ENCODE peak calls at places on chromosomes 5 and 9, in ten cellular contexts. Z is GM23338, Y is astrocyte, U is K562, T is MM.1S, R is HCT116, N is PC-3, Q is hepatocyte, L is SK-N-MC, B is endothelial cell of umbilical vein. I is an unnamed sample.

GRCh38 chr5:77175235-77175634 is 35.2 kb upstream of the PDE8B start:
- DNase-seq in Z (peak), Y (no peak), U (no peak), T (no peak), R (no peak), N (peak), Q (no peak), L (no peak), B (no peak), I (no peak)

GRCh38 chr5:78360674-78361225 is 333 bp downstream of the SCAMP1 start:
- DNase-seq in Z (no peak), Y (no peak), U (peak), T (peak), R (no peak), N (no peak), Q (peak), L (no peak), B (no peak), I (no peak)

GRCh38 chr9:136484153-136485048 is 1.6 kb upstream of the SEC16A start:
- DNase-seq in Z (no peak), Y (no peak), U (no peak), T (no peak), R (no peak), N (peak), Q (peak), L (no peak), B (no peak), I (no peak)

GRCh38 chr9:94681508-94681907 is 42.2 kb upstream of the FBP1 start:
- DNase-seq in Z (peak), Y (peak), U (peak), T (peak), R (peak), N (peak), Q (peak), L (no peak), B (peak), I (peak)

GRCh38 chr5:119313876-119314605 is 41.8 kb upstream of the TNFAIP8 start:
- DNase-seq in Z (no peak), Y (no peak), U (no peak), T (no peak), R (no peak), N (no peak), Q (no peak), L (no peak), B (no peak), I (no peak)

GRCh38 chr5:41346609-41347008 is 133.3 kb upstream of the C6 start:
- DNase-seq in Z (no peak), Y (no peak), U (no peak), T (no peak), R (peak), N (peak), Q (no peak), L (no peak), B (peak), I (peak)

GRCh38 chr5:116058346-116058936 is 26.2 kb downstream of the ARL14EPL start:
- DNase-seq in Z (no peak), Y (no peak), U (no peak), T (no peak), R (no peak), N (no peak), Q (no peak), L (no peak), B (no peak), I (no peak)

GRCh38 chr9:76665458-76665857 is 98.8 kb upstream of the PCA3 start:
- DNase-seq in Z (no peak), Y (no peak), U (no peak), T (no peak), R (no peak), N (no peak), Q (no peak), L (no peak), B (no peak), I (no peak)

GRCh38 chr5:27403248-27403882 is 365.0 kb upstream of the CDH9 start:
- DNase-seq in Z (peak), Y (peak), U (no peak), T (peak), R (no peak), N (peak), Q (no peak), L (no peak), B (no peak), I (no peak)

GRCh38 chr9:106420511-106420944 is 442.4 kb upstream of the ZNF462 start:
- DNase-seq in Z (no peak), Y (peak), U (no peak), T (peak), R (no peak), N (peak), Q (peak), L (no peak), B (no peak), I (no peak)

GRCh38 chr9:109520475-109521132 is 22.5 kb upstream of the PTPN3 start:
- DNase-seq in Z (peak), Y (peak), U (peak), T (peak), R (peak), N (peak), Q (peak), L (peak), B (peak), I (peak)

GRCh38 chr9:129888809-129889460 is 53.7 kb downstream of the USP20 start:
- DNase-seq in Z (no peak), Y (no peak), U (no peak), T (no peak), R (no peak), N (no peak), Q (no peak), L (no peak), B (no peak), I (no peak)

GRCh38 chr5:154421868-154422267 is 23.9 kb upstream of the SAP30L start:
- DNase-seq in Z (peak), Y (no peak), U (peak), T (peak), R (peak), N (peak), Q (no peak), L (no peak), B (peak), I (peak)

GRCh38 chr5:69129413-69129812 is 35.6 kb downstream of the SLC30A5 start:
- DNase-seq in Z (no peak), Y (peak), U (no peak), T (no peak), R (no peak), N (peak), Q (no peak), L (no peak), B (no peak), I (no peak)

GRCh38 chr5:121031487-121031886 is 567.4 kb downstream of the PRR16 start:
- DNase-seq in Z (no peak), Y (peak), U (no peak), T (no peak), R (no peak), N (no peak), Q (peak), L (no peak), B (no peak), I (no peak)

GRCh38 chr5:102961671-102962070 is 158.3 kb downstream of the GIN1 start:
- DNase-seq in Z (no peak), Y (no peak), U (no peak), T (no peak), R (no peak), N (no peak), Q (no peak), L (no peak), B (no peak), I (peak)

GRCh38 chr9:1580215-1580614 is 434.9 kb upstream of the SMARCA2 start:
- DNase-seq in Z (no peak), Y (no peak), U (no peak), T (peak), R (no peak), N (no peak), Q (no peak), L (no peak), B (no peak), I (no peak)

GRCh38 chr5:25568989-25569625 is 924.3 kb upstream of the CDH10 start:
- DNase-seq in Z (peak), Y (no peak), U (peak), T (no peak), R (no peak), N (no peak), Q (no peak), L (no peak), B (no peak), I (no peak)

GRCh38 chr5:15897609-15898008 is 282.0 kb downstream of the MARCHF11 start:
- DNase-seq in Z (no peak), Y (no peak), U (no peak), T (no peak), R (no peak), N (no peak), Q (no peak), L (no peak), B (no peak), I (no peak)

GRCh38 chr5:40073927-40074326 is 605.8 kb upstream of the PTGER4 start:
- DNase-seq in Z (no peak), Y (no peak), U (no peak), T (no peak), R (no peak), N (peak), Q (no peak), L (no peak), B (no peak), I (no peak)

GRCh38 chr5:132134384-132134783 is 60.8 kb downstream of the CSF2 start:
- DNase-seq in Z (peak), Y (no peak), U (no peak), T (peak), R (peak), N (peak), Q (no peak), L (no peak), B (peak), I (no peak)

GRCh38 chr5:18972244-18972643 is 1015.8 kb downstream of the CDH18 start:
- DNase-seq in Z (no peak), Y (no peak), U (no peak), T (no peak), R (no peak), N (no peak), Q (no peak), L (no peak), B (no peak), I (no peak)

GRCh38 chr9:92954078-92954861 is 6.9 kb downstream of the FGD3 start:
- DNase-seq in Z (no peak), Y (peak), U (no peak), T (peak), R (peak), N (peak), Q (no peak), L (no peak), B (no peak), I (no peak)

GRCh38 chr9:92917176-92917800 is 30.0 kb upstream of the FGD3 start:
- DNase-seq in Z (no peak), Y (no peak), U (no peak), T (no peak), R (no peak), N (no peak), Q (no peak), L (no peak), B (no peak), I (no peak)

GRCh38 chr5:139390639-139391569 is 1.2 kb upstream of the MZB1 start:
- DNase-seq in Z (no peak), Y (no peak), U (no peak), T (no peak), R (no peak), N (peak), Q (no peak), L (no peak), B (no peak), I (no peak)

GRCh38 chr9:127754099-127754760 is 19.1 kb upstream of the TOR2A start:
- DNase-seq in Z (peak), Y (no peak), U (peak), T (no peak), R (no peak), N (no peak), Q (no peak), L (no peak), B (no peak), I (peak)

GRCh38 chr9:127753556-127753955 is 18.5 kb upstream of the TOR2A start:
- DNase-seq in Z (no peak), Y (no peak), U (no peak), T (no peak), R (no peak), N (no peak), Q (no peak), L (no peak), B (no peak), I (no peak)

GRCh38 chr9:127756233-127756632 is 21.1 kb upstream of the TOR2A start:
- DNase-seq in Z (no peak), Y (no peak), U (no peak), T (no peak), R (no peak), N (no peak), Q (no peak), L (no peak), B (no peak), I (no peak)

GRCh38 chr9:127754761-127755557 is 19.9 kb upstream of the TOR2A start:
- DNase-seq in Z (peak), Y (no peak), U (no peak), T (no peak), R (no peak), N (no peak), Q (no peak), L (no peak), B (no peak), I (no peak)

DNA sequence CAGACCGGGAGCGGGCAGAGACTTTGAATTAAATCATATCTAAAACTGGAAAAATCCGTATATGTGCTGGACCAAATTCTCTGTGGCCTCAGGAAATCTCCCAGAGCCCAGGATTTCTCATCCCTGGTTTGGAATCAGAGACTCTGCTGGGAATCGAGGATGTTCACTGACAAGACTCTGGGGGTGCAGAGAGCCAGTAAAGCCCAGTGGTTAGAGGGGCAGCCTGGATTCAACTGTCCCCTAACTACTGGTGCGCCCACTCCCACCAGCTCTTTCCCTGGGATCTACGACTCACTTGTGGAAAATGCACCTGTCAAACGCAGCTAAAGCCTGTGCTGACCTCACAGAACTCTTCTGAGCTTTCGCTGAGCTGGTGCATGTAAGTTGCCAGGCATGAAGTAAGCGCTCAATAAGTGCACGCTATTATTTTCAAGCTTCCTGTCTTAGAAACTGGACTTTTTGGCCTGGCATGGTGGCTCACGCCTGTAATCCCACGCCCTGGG is 20.5 kb upstream of the TOR2A start:
- DNase-seq in Z (no peak), Y (no peak), U (no peak), T (no peak), R (no peak), N (no peak), Q (no peak), L (no peak), B (peak), I (no peak)
- TF ChIP-seq EZH2 in Z (no peak), Y (no peak), U (no peak), T (no peak), R (no peak), N (no peak), Q (no peak), L (no peak), B (no peak), I (peak)

DNA sequence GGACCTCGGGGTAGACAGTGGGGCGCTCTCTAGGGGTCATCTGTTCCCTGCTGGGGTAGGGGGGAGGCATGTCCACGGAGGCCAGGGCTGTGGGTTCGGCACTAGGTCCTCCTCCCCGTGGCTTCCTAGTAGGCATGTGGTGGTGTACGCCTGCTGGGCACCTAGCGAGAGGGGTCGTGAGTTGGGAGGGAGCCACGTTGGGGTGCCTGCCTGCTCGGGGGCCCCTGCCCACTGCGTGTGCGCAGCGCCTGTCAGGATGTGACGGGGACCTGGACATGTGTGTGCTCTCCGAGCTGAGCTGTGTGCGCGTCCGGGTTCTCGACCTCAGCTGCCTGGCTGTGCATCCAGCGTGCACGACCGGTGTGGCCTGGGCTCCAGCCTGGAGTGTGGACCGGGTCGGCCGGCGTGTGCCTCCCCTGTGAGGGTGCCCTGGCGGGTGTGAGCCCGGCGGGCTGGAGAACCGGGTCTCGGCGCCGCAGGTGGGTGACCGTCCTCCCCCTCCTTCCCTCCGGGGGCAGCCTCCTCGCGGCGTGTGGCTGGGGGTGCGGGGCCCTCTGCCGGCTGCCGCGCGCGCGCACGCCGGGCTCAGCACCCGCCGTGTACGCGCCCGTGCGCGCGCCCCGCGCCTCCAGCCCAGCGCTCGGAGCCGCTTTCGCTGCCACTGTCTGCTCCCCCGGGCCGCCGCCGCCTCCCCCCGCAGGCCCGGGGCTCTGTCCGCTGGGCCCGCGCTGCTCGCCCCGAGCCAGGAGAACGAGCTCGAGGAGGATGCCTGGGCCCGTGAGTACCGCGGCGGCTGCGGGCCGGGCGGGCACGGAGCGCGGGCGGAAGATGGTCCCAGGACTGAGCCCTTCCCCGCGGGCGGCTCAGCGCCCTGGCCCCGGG is at the start of gene PRR7:
- DNase-seq in Z (peak), Y (peak), U (peak), T (peak), R (no peak), N (peak), Q (peak), L (no peak), B (peak), I (peak)
- TF ChIP-seq EZH2 in Z (no peak), Y (no peak), U (no peak), T (no peak), R (no peak), N (no peak), Q (no peak), L (no peak), B (no peak), I (no peak)

GRCh38 chr9:128391956-128392301 is 20.8 kb downstream of the URM1 start:
- DNase-seq in Z (no peak), Y (no peak), U (no peak), T (no peak), R (no peak), N (no peak), Q (no peak), L (no peak), B (no peak), I (no peak)
- TF ChIP-seq EZH2 in Z (peak), Y (no peak), U (no peak), T (no peak), R (no peak), N (no peak), Q (peak), L (no peak), B (no peak), I (no peak)

GRCh38 chr9:133518706-133519105 is 6.1 kb downstream of the MYMK start:
- DNase-seq in Z (no peak), Y (no peak), U (no peak), T (no peak), R (no peak), N (no peak), Q (no peak), L (no peak), B (no peak), I (no peak)

GRCh38 chr9:133517711-133518110 is 7.0 kb downstream of the MYMK start:
- DNase-seq in Z (no peak), Y (no peak), U (no peak), T (no peak), R (no peak), N (no peak), Q (no peak), L (no peak), B (no peak), I (no peak)

GRCh38 chr9:133516961-133517350 is 7.8 kb downstream of the MYMK start:
- DNase-seq in Z (no peak), Y (no peak), U (no peak), T (no peak), R (no peak), N (no peak), Q (no peak), L (no peak), B (no peak), I (no peak)

GRCh38 chr9:133519693-133520092 is 5.1 kb downstream of the MYMK start:
- DNase-seq in Z (no peak), Y (no peak), U (no peak), T (no peak), R (no peak), N (peak), Q (no peak), L (no peak), B (no peak), I (no peak)

DNA sequence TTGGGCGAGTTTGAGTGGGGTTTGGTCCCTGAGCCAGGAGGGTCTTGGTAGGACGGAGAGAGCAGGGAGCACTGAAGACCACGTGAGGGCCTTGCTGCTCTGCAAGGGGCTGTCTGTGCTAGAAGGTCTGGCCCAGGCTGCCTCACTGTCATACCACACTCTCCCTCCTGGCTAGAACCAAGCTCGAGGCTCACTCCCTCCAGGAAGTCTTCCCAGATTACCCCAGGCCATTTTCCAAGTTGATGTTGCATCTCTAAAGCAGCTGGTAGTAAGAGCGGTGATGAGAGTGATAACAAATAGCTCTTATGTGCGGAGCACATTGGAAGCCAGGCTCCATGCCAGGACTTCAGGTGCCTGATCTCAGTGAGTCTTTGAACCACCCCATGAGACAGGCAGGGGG is 6.6 kb downstream of the MYMK start:
- DNase-seq in Z (no peak), Y (no peak), U (no peak), T (no peak), R (no peak), N (no peak), Q (no peak), L (no peak), B (no peak), I (no peak)
- TF ChIP-seq EZH2 in Z (no peak), Y (no peak), U (no peak), T (no peak), R (no peak), N (no peak), Q (no peak), L (no peak), B (no peak), I (no peak)